ENCODE peak calls at places on chromosomes 6 and 20, in four cellular contexts. A is CD8-positive, alpha-beta memory T cell; Z is heart right ventricle; I is spleen. G is an unnamed sample.

GRCh38 chr6:133542056-133542821 is 301.1 kb downstream of the EYA4 start:
- DNase-seq in A (no peak), Z (no peak), I (no peak), G (no peak)

GRCh38 chr6:80477591-80478370 is 371.3 kb downstream of the BCKDHB start:
- DNase-seq in A (no peak), Z (no peak), I (no peak), G (no peak)

GRCh38 chr6:118283759-118284158 is 264.3 kb upstream of the PLN start:
- DNase-seq in A (peak; percentile 54), Z (peak; percentile 73), I (no peak), G (peak; percentile 52)

GRCh38 chr20:35820715-35821114 is 48.9 kb downstream of the PHF20 start:
- DNase-seq in A (no peak), Z (no peak), I (no peak), G (no peak)

GRCh38 chr6:157859775-157860504 is 36.9 kb downstream of the SNX9 start:
- DNase-seq in A (no peak), Z (no peak), I (no peak), G (no peak)

GRCh38 chr6:149318581-149319286 is 1.2 kb downstream of the TAB2 start:
- DNase-seq in A (no peak), Z (no peak), I (no peak), G (peak; percentile 43)

GRCh38 chr20:17531537-17532025 is 402 bp upstream of the BFSP1 start:
- DNase-seq in A (no peak), Z (no peak), I (no peak), G (no peak)

GRCh38 chr20:46849751-46850150 is 44.9 kb upstream of the EYA2 start:
- DNase-seq in A (no peak), Z (no peak), I (no peak), G (no peak)

GRCh38 chr20:38023181-38024085 is 9.8 kb downstream of the TTI1 start:
- DNase-seq in A (no peak), Z (no peak), I (no peak), G (no peak)

GRCh38 chr20:59643616-59644061 is 39.3 kb downstream of the PHACTR3 start:
- DNase-seq in A (no peak), Z (no peak), I (peak; percentile 40), G (no peak)

GRCh38 chr6:159633196-159633595 is 59.8 kb downstream of the SOD2 start:
- DNase-seq in A (no peak), Z (no peak), I (no peak), G (peak; percentile 6)

GRCh38 chr20:24296477-24297380 is 172.7 kb upstream of the SYNDIG1 start:
- DNase-seq in A (no peak), Z (no peak), I (no peak), G (no peak)

GRCh38 chr6:151634336-151634720 is 140.5 kb downstream of the CCDC170 start:
- DNase-seq in A (no peak), Z (no peak), I (no peak), G (no peak)

GRCh38 chr6:89145962-89146747 is at the start of gene PM20D2:
- DNase-seq in A (peak; percentile 70), Z (peak; percentile 52), I (peak; percentile 93), G (peak; percentile 81)

GRCh38 chr6:53300656-53301551 is 47.8 kb downstream of the ELOVL5 start:
- DNase-seq in A (peak; percentile 55), Z (peak; percentile 56), I (peak; percentile 80), G (no peak)

GRCh38 chr20:15862178-15862577 is 711.1 kb downstream of the KIF16B start:
- DNase-seq in A (no peak), Z (no peak), I (no peak), G (no peak)

GRCh38 chr6:93621400-93621799 is 202.0 kb upstream of the EPHA7 start:
- DNase-seq in A (no peak), Z (no peak), I (no peak), G (no peak)

GRCh38 chr6:3312604-3313167 is 53.9 kb downstream of the PSMG4 start:
- DNase-seq in A (no peak), Z (no peak), I (peak; percentile 73), G (no peak)

GRCh38 chr6:110449545-110449903 is 26.9 kb downstream of the SLC22A16 start:
- DNase-seq in A (no peak), Z (no peak), I (no peak), G (no peak)

GRCh38 chr6:14129572-14129971 is 12.0 kb downstream of the CD83 start:
- DNase-seq in A (no peak), Z (peak; percentile 62), I (peak; percentile 80), G (peak; percentile 42)

GRCh38 chr20:36653456-36653855 is 7.5 kb upstream of the SLA2 start:
- DNase-seq in A (no peak), Z (no peak), I (no peak), G (no peak)

GRCh38 chr6:35228483-35228882 is 14.7 kb downstream of the SCUBE3 start:
- DNase-seq in A (no peak), Z (no peak), I (no peak), G (no peak)

GRCh38 chr6:35230498-35230897 is 16.7 kb downstream of the SCUBE3 start:
- DNase-seq in A (no peak), Z (no peak), I (peak; percentile 8), G (no peak)

GRCh38 chr6:35231563-35231962 is 17.8 kb downstream of the SCUBE3 start:
- DNase-seq in A (no peak), Z (no peak), I (peak; percentile 36), G (no peak)

GRCh38 chr6:35229304-35229703 is 15.5 kb downstream of the SCUBE3 start:
- DNase-seq in A (no peak), Z (no peak), I (peak; percentile 4), G (no peak)

GRCh38 chr6:35230950-35231349 is 17.2 kb downstream of the SCUBE3 start:
- DNase-seq in A (no peak), Z (peak; percentile 84), I (peak; percentile 44), G (no peak)
- H3K27ac ChIP-seq in A (no peak overlapping the region), Z (peak overlapping the region; percentile 30), I (no peak overlapping the region), G (no peak overlapping the region)

GRCh38 chr20:44548171-44548678 is 26.4 kb upstream of the SERINC3 start:
- DNase-seq in A (no peak), Z (no peak), I (no peak), G (no peak)
- H3K27ac ChIP-seq in A (no peak overlapping the region), Z (peak overlapping the region; percentile 22), I (no peak overlapping the region), G (no peak overlapping the region)

GRCh38 chr6:122641818-122642217 is 31.6 kb downstream of the PKIB start:
- DNase-seq in A (no peak), Z (no peak), I (no peak), G (no peak)
- H3K27ac ChIP-seq in A (no peak overlapping the region), Z (no peak overlapping the region), I (no peak overlapping the region), G (no peak overlapping the region)

DNA sequence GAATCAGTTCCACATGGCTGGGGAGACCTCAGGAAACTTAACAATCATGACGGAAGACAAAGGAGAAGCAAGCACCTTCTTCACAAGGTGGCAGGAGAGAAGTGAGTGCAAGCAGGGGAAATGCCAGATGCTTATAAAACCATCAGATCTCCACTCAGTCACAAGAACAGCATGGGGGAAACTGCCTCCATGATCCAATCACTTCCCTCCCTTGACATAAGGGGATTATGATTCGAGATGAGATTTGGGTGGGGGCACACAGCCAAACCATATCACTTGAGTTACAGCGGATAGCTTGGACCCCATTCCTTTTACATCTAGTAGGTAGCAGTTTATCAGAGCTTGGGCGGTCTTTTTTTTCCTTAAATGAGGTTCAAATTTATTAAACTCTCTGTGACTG is 19.1 kb downstream of the AFDN start:
- DNase-seq in A (no peak), Z (no peak), I (no peak), G (no peak)
- H3K27ac ChIP-seq in A (no peak overlapping the region), Z (no peak overlapping the region), I (no peak overlapping the region), G (no peak overlapping the region)

DNA sequence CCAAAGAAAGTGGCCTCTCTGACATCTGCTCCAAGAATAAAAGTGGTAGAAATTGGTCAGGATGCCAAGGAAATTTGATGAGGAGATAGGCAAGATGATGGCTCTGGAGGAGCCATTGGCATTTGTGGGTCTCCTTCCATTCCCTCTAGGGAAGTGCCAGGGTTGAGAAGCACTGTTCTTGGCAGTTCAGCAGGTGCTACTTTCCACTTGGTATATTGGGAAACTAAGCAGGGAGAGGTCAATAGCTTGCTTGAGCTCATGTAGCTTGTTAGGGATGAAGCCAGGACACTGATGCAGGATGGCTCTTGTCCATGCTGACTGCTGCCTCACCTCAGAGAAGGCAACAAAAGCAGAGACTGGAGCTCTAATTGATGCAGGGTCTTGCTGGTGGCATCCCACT is 72.9 kb upstream of the RIPOR2 start:
- DNase-seq in A (no peak), Z (no peak), I (no peak), G (no peak)
- H3K27ac ChIP-seq in A (no peak overlapping the region), Z (no peak overlapping the region), I (peak overlapping the region; percentile 94), G (no peak overlapping the region)

DNA sequence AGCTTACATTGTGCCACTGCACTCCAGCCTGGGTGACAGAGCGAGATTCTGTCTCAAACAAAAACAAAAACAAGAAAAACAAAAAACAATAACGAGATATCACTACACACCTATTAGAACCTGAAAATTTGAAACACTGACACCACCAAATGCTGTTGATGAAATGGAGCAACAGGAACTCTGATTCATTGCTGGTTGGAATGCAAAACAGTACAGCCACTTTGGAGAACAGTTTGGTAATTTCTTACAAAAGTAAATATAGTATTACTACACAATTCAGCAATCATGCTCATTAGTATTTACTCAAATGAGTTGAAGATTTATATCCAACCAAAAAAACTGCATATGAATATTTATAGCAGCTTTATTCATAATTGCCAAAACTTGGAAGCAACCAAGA is 135.8 kb upstream of the AKIRIN2 start:
- DNase-seq in A (no peak), Z (no peak), I (no peak), G (no peak)
- H3K27ac ChIP-seq in A (no peak overlapping the region), Z (no peak overlapping the region), I (no peak overlapping the region), G (no peak overlapping the region)

DNA sequence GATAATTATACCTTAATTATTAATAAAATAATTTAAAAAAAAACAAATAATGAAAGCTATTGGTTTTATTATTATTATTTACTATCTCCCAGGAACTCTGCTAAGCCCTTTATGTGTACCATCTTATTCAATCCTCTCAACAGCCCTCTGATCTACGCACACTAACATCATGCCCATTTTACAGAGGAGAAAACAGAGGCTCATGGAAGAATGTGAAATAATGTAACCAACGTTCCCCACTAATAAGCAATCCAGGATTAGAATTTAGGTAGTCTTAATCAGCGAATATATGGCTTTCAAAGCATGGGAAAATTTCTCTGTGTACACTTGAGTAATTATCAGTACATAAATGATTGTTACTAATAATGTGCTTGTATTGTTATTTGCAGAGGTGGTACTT is 89.0 kb downstream of the MAFB start:
- DNase-seq in A (no peak), Z (no peak), I (no peak), G (no peak)
- H3K27ac ChIP-seq in A (no peak overlapping the region), Z (no peak overlapping the region), I (no peak overlapping the region), G (no peak overlapping the region)

DNA sequence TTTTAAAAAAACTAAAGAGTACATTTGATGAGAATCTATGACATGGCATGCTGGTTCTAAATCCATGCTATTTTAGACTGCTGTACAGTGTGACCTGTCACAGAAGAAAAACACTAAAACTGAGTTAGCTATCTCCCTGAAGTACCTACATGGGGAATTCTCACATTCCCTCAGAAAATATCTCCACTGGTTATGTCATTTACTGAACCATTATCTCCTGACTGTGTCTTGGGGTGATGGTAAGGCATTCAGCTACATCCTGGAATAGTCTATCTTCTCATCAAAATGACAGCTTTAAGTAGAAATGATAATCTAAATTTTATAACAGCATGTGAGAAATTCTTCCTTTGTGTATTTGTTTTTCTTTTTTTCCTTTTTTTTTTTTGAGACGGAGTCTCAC is 172.1 kb upstream of the HTR1E start:
- DNase-seq in A (no peak), Z (no peak), I (no peak), G (no peak)
- H3K27ac ChIP-seq in A (no peak overlapping the region), Z (no peak overlapping the region), I (no peak overlapping the region), G (no peak overlapping the region)